ENCODE peak calls at places on chromosomes 16 and 17, in seven cellular contexts. Y is H9, J is H1, R is IMR-90, N is neuronal stem cell, P is mesenchymal stem cell, Q is trophoblast cell. G is an unnamed sample.

GRCh38 chr17:77555741-77556291 is 402.7 kb upstream of the TNRC6C start:
- DNase-seq in Q (no peak), Y (no peak), P (no peak), N (no peak), J (no peak), R (no peak), G (no peak)

GRCh38 chr16:31377210-31377903 is 15.8 kb upstream of the ITGAD start:
- DNase-seq in Y (no peak), Q (no peak), N (no peak), P (no peak), J (no peak), R (no peak), G (no peak)

GRCh38 chr16:31074073-31074813 is at the start of the genes ZNF646 and ZNF668:
- DNase-seq in J (peak; percentile 89), Q (peak; percentile 99), R (peak; percentile 100), P (peak; percentile 99), N (peak; percentile 97), Y (peak; percentile 99), G (peak; percentile 100)

GRCh38 chr17:34852141-34852540 is 109.1 kb downstream of the CCT6B start:
- DNase-seq in R (no peak), N (no peak), Y (no peak), P (no peak), Q (no peak), J (no peak), G (no peak)

GRCh38 chr16:72990571-72990970 is 57.4 kb downstream of the ZFHX3 start:
- DNase-seq in Y (no peak), P (no peak), N (no peak), Q (peak; percentile 11), R (no peak), J (no peak), G (no peak)

GRCh38 chr17:56031636-56032035 is 121.6 kb upstream of the ANKFN1 start:
- DNase-seq in Q (no peak), R (no peak), Y (no peak), J (no peak), P (no peak), N (no peak), G (no peak)

GRCh38 chr16:26648851-26649250 is 417.9 kb upstream of the C16orf82 start:
- DNase-seq in Q (no peak), J (no peak), Y (no peak), R (no peak), P (no peak), N (no peak), G (no peak)

GRCh38 chr17:869067-869466 is 86.9 kb downstream of the MRM3 start:
- DNase-seq in Y (no peak), N (no peak), Q (no peak), P (peak; percentile 93), J (no peak), R (peak; percentile 68), G (no peak)

GRCh38 chr16:47374629-47375028 is 86.2 kb downstream of the ITFG1 start:
- DNase-seq in Y (no peak), J (no peak), R (peak; percentile 87), Q (no peak), N (no peak), P (peak; percentile 27), G (no peak)

GRCh38 chr16:35173295-35173694 is 1713.9 kb downstream of the TP53TG3F start:
- DNase-seq in P (no peak), Q (no peak), Y (no peak), R (no peak), J (no peak), N (no peak), G (no peak)

GRCh38 chr17:7220593-7221280 is 999 bp downstream of the ACADVL start:
- DNase-seq in J (peak; percentile 73), Y (peak; percentile 85), R (peak; percentile 63), Q (no peak), P (peak; percentile 67), N (no peak), G (peak; percentile 75)

GRCh38 chr17:64401941-64402340 is 11.3 kb upstream of the PECAM1 start:
- DNase-seq in R (no peak), Y (no peak), N (no peak), Q (no peak), P (no peak), J (no peak), G (no peak)

GRCh38 chr16:68737730-68738590 is 868 bp downstream of the CDH1 start:
- DNase-seq in Y (no peak), N (no peak), P (no peak), R (no peak), Q (no peak), J (peak; percentile 74), G (no peak)

GRCh38 chr17:28760987-28761562 is 17.3 kb downstream of the TRAF4 start:
- DNase-seq in R (peak; percentile 66), N (no peak), Y (peak; percentile 94), Q (no peak), P (peak; percentile 48), J (peak; percentile 83), G (peak; percentile 82)

GRCh38 chr17:76793775-76794174 is 55.9 kb downstream of the MFSD11 start:
- DNase-seq in R (peak; percentile 23), Y (peak; percentile 67), P (peak; percentile 46), Q (peak; percentile 21), N (no peak), J (no peak), G (peak; percentile 80)

GRCh38 chr17:64008830-64009229 is 10.7 kb downstream of the PRR29 start:
- DNase-seq in P (no peak), J (peak; percentile 22), Y (no peak), R (no peak), N (no peak), Q (no peak), G (no peak)

GRCh38 chr17:51154176-51154575 is 817 bp downstream of the NME1 start:
- DNase-seq in Y (no peak), J (no peak), N (no peak), Q (no peak), P (peak; percentile 33), R (peak; percentile 20), G (peak; percentile 17)

GRCh38 chr16:29986231-29986630 is 9.2 kb downstream of the HIRIP3 start:
- DNase-seq in Y (no peak), R (no peak), Q (no peak), N (no peak), P (no peak), J (no peak), G (no peak)
- H2BK5ac ChIP-seq in Y (no peak overlapping the region), R (no peak overlapping the region), Q (no peak overlapping the region), N (no peak overlapping the region), P (no peak overlapping the region), J (no peak overlapping the region), G (no peak overlapping the region)

GRCh38 chr17:81195941-81196495 is 26.7 kb downstream of the CEP131 start:
- DNase-seq in Y (no peak), Q (no peak), J (no peak), P (no peak), R (no peak), N (no peak), G (no peak)

GRCh38 chr17:81193470-81194224 is 27.6 kb upstream of the AATK start:
- DNase-seq in J (no peak), P (no peak), Y (no peak), Q (no peak), N (no peak), R (no peak), G (no peak)

GRCh38 chr17:81196505-81197408 is 26.0 kb downstream of the CEP131 start:
- DNase-seq in P (no peak), J (no peak), R (no peak), Y (no peak), Q (no peak), N (no peak), G (no peak)

GRCh38 chr17:81194225-81194760 is 28.3 kb upstream of the AATK start:
- DNase-seq in Q (no peak), N (no peak), J (no peak), R (no peak), Y (no peak), P (no peak), G (no peak)

GRCh38 chr17:81194941-81195901 is 27.5 kb downstream of the CEP131 start:
- DNase-seq in J (no peak), Y (no peak), P (no peak), R (no peak), N (no peak), Q (no peak), G (no peak)
- H3K27ac ChIP-seq in J (no peak overlapping the region), Y (no peak overlapping the region), P (no peak overlapping the region), R (no peak overlapping the region), N (no peak overlapping the region), Q (no peak overlapping the region), G (no peak overlapping the region)

GRCh38 chr17:42531455-42532354 is 4.3 kb upstream of the NAGLU start:
- DNase-seq in Y (peak; percentile 77), R (peak; percentile 34), J (peak; percentile 65), N (no peak), P (peak; percentile 74), Q (peak; percentile 90), G (peak; percentile 93)
- H3K9ac ChIP-seq in Y (no peak overlapping the region), R (peak overlapping the region; percentile 62), J (no peak overlapping the region), N (peak overlapping the region; percentile 77), P (peak overlapping the region; percentile 80), Q (no peak overlapping the region), G (peak overlapping the region; percentile 62)

GRCh38 chr16:2370725-2371124 is 30.2 kb upstream of the ABCA3 start:
- DNase-seq in R (no peak), P (no peak), N (no peak), Q (peak; percentile 52), J (no peak), Y (no peak), G (peak; percentile 58)
- H2BK5ac ChIP-seq in R (no peak overlapping the region), P (no peak overlapping the region), N (no peak overlapping the region), Q (no peak overlapping the region), J (no peak overlapping the region), Y (no peak overlapping the region), G (no peak overlapping the region)

GRCh38 chr16:28040039-28040438 is 23.5 kb downstream of the GSG1L start:
- DNase-seq in Q (no peak), J (no peak), P (no peak), N (no peak), Y (no peak), R (no peak), G (peak; percentile 33)

GRCh38 chr16:28038401-28038800 is 25.1 kb downstream of the GSG1L start:
- DNase-seq in J (no peak), Y (no peak), P (no peak), Q (no peak), R (no peak), N (no peak), G (no peak)

GRCh38 chr16:28042856-28043255 is 20.7 kb downstream of the GSG1L start:
- DNase-seq in N (no peak), J (no peak), Y (no peak), R (peak; percentile 27), P (no peak), Q (no peak), G (no peak)

GRCh38 chr16:28041615-28042014 is 21.9 kb downstream of the GSG1L start:
- DNase-seq in P (no peak), R (no peak), J (no peak), N (no peak), Y (no peak), Q (no peak), G (no peak)

GRCh38 chr16:28039493-28039892 is 24.0 kb downstream of the GSG1L start:
- DNase-seq in R (no peak), N (no peak), P (no peak), Q (no peak), Y (no peak), J (no peak), G (no peak)
- H3K27ac ChIP-seq in R (no peak overlapping the region), N (no peak overlapping the region), P (no peak overlapping the region), Q (no peak overlapping the region), Y (no peak overlapping the region), J (no peak overlapping the region), G (no peak overlapping the region)

GRCh38 chr16:88068476-88069396 is 117.5 kb downstream of the BANP start:
- DNase-seq in N (no peak), R (no peak), Y (no peak), J (no peak), Q (no peak), P (no peak), G (no peak)
- H3K9ac ChIP-seq in N (no peak overlapping the region), R (no peak overlapping the region), Y (no peak overlapping the region), J (no peak overlapping the region), Q (no peak overlapping the region), P (no peak overlapping the region), G (no peak overlapping the region)